ENCODE peak calls at places on chromosomes 1 and 21, in seven cellular contexts. One of them, this sample, is unnamed.
A peak's percentile ranks its signal among the peaks of the same experiment; 100 is the strongest.

GRCh38 chr21:18384771-18385170 is 18.8 kb downstream of the TMPRSS15 start:
- DNase-seq in transverse colon: no peak
- DNase-seq in naive thymus-derived CD4-positive, alpha-beta T cell: no peak
- DNase-seq in stomach: no peak
- DNase-seq in heart left ventricle: no peak
- DNase-seq in A549: peak; percentile 2
- DNase-seq in colonic mucosa: no peak
- DNase-seq in this sample: no peak

GRCh38 chr1:56819393-56819899 is at the start of gene FYB2:
- DNase-seq in colonic mucosa: peak; percentile 45
- DNase-seq in stomach: peak; percentile 54
- DNase-seq in naive thymus-derived CD4-positive, alpha-beta T cell: no peak
- DNase-seq in heart left ventricle: no peak
- DNase-seq in transverse colon: peak; percentile 35
- DNase-seq in A549: no peak
- DNase-seq in this sample: peak; percentile 66

GRCh38 chr1:37038079-37038702 is 3.9 kb upstream of the GRIK3 start:
- DNase-seq in heart left ventricle: no peak
- DNase-seq in naive thymus-derived CD4-positive, alpha-beta T cell: no peak
- DNase-seq in A549: peak; percentile 48
- DNase-seq in stomach: no peak
- DNase-seq in colonic mucosa: no peak
- DNase-seq in transverse colon: no peak
- DNase-seq in this sample: no peak

GRCh38 chr1:24003331-24003972 is 23.3 kb upstream of the SRSF10 start:
- DNase-seq in naive thymus-derived CD4-positive, alpha-beta T cell: no peak
- DNase-seq in heart left ventricle: no peak
- DNase-seq in colonic mucosa: no peak
- DNase-seq in transverse colon: no peak
- DNase-seq in stomach: no peak
- DNase-seq in A549: peak; percentile 35
- DNase-seq in this sample: peak; percentile 21

GRCh38 chr21:18030248-18030647 is 211.1 kb upstream of the C21orf91 start:
- DNase-seq in transverse colon: no peak
- DNase-seq in heart left ventricle: no peak
- DNase-seq in colonic mucosa: no peak
- DNase-seq in stomach: no peak
- DNase-seq in A549: no peak
- DNase-seq in naive thymus-derived CD4-positive, alpha-beta T cell: no peak
- DNase-seq in this sample: no peak

GRCh38 chr1:30706528-30706927 is 16.9 kb downstream of the MATN1 start:
- DNase-seq in naive thymus-derived CD4-positive, alpha-beta T cell: no peak
- DNase-seq in stomach: peak; percentile 43
- DNase-seq in colonic mucosa: no peak
- DNase-seq in A549: no peak
- DNase-seq in heart left ventricle: peak; percentile 87
- DNase-seq in transverse colon: no peak
- DNase-seq in this sample: peak; percentile 55

GRCh38 chr1:243596441-243597183 is 253.4 kb downstream of the AKT3 start:
- DNase-seq in A549: no peak
- DNase-seq in heart left ventricle: no peak
- DNase-seq in transverse colon: no peak
- DNase-seq in naive thymus-derived CD4-positive, alpha-beta T cell: no peak
- DNase-seq in stomach: no peak
- DNase-seq in colonic mucosa: no peak
- DNase-seq in this sample: no peak

GRCh38 chr1:221991221-221991620 is 249.3 kb upstream of the DUSP10 start:
- DNase-seq in naive thymus-derived CD4-positive, alpha-beta T cell: no peak
- DNase-seq in heart left ventricle: no peak
- DNase-seq in A549: no peak
- DNase-seq in stomach: no peak
- DNase-seq in transverse colon: no peak
- DNase-seq in colonic mucosa: no peak
- DNase-seq in this sample: no peak

GRCh38 chr1:171901245-171901644 is 59.9 kb downstream of the DNM3 start:
- DNase-seq in heart left ventricle: no peak
- DNase-seq in stomach: no peak
- DNase-seq in colonic mucosa: no peak
- DNase-seq in transverse colon: no peak
- DNase-seq in naive thymus-derived CD4-positive, alpha-beta T cell: no peak
- DNase-seq in A549: no peak
- DNase-seq in this sample: no peak

GRCh38 chr1:8323706-8324105 is 5.8 kb downstream of the SLC45A1 start:
- DNase-seq in transverse colon: no peak
- DNase-seq in A549: no peak
- DNase-seq in heart left ventricle: peak; percentile 78
- DNase-seq in colonic mucosa: no peak
- DNase-seq in naive thymus-derived CD4-positive, alpha-beta T cell: no peak
- DNase-seq in stomach: no peak
- DNase-seq in this sample: no peak

GRCh38 chr1:223653015-223653414 is 12.5 kb downstream of the CAPN8 start:
- DNase-seq in A549: no peak
- DNase-seq in heart left ventricle: no peak
- DNase-seq in stomach: no peak
- DNase-seq in colonic mucosa: no peak
- DNase-seq in naive thymus-derived CD4-positive, alpha-beta T cell: no peak
- DNase-seq in transverse colon: no peak
- DNase-seq in this sample: no peak

GRCh38 chr21:46097826-46098286 is at the start of gene COL6A2:
- DNase-seq in colonic mucosa: peak; percentile 40
- DNase-seq in stomach: peak; percentile 45
- DNase-seq in A549: peak; percentile 10
- DNase-seq in naive thymus-derived CD4-positive, alpha-beta T cell: no peak
- DNase-seq in transverse colon: peak; percentile 52
- DNase-seq in heart left ventricle: peak; percentile 86
- DNase-seq in this sample: peak; percentile 31

GRCh38 chr21:46100020-46100419 is 2.1 kb downstream of the COL6A2 start:
- DNase-seq in stomach: peak; percentile 15
- DNase-seq in transverse colon: no peak
- DNase-seq in heart left ventricle: peak; percentile 13
- DNase-seq in colonic mucosa: no peak
- DNase-seq in naive thymus-derived CD4-positive, alpha-beta T cell: no peak
- DNase-seq in A549: no peak
- DNase-seq in this sample: no peak

GRCh38 chr21:46099476-46099875 is 1.6 kb downstream of the COL6A2 start:
- DNase-seq in heart left ventricle: peak; percentile 58
- DNase-seq in transverse colon: peak; percentile 45
- DNase-seq in stomach: peak; percentile 23
- DNase-seq in colonic mucosa: peak; percentile 32
- DNase-seq in A549: no peak
- DNase-seq in naive thymus-derived CD4-positive, alpha-beta T cell: no peak
- DNase-seq in this sample: peak; percentile 7

GRCh38 chr21:46098303-46099141 is 610 bp downstream of the COL6A2 start:
- DNase-seq in heart left ventricle: peak; percentile 68
- DNase-seq in naive thymus-derived CD4-positive, alpha-beta T cell: no peak
- DNase-seq in transverse colon: peak; percentile 10
- DNase-seq in colonic mucosa: peak; percentile 20
- DNase-seq in stomach: peak; percentile 20
- DNase-seq in A549: no peak
- DNase-seq in this sample: no peak

DNA sequence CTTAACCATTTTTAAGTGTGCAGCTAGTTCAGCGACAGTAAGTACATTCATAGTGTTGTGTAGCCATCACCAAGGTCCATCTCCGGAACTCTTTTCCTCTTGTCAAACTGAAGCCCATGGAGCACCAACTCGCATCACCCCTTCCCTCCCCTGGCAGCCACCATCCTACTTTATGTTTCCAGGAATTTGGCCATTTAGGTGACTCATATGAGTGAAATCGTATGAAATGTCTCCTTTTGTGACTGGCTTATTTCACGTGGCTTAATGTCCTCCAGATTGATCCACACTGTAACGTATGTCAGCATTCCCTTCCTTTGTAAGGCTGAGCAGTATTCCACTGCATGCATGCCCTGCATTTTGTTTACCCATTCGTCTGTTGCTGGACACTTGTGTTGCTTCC is 2.5 kb downstream of the COL6A2 start:
- DNase-seq in stomach: peak; percentile 11
- DNase-seq in heart left ventricle: peak; percentile 14
- DNase-seq in A549: no peak
- DNase-seq in colonic mucosa: peak; percentile 14
- DNase-seq in naive thymus-derived CD4-positive, alpha-beta T cell: no peak
- DNase-seq in transverse colon: peak; percentile 6
- DNase-seq in this sample: no peak
- H3K4me3 ChIP-seq in stomach: peak overlapping the region; percentile 68
- H3K4me3 ChIP-seq in heart left ventricle: no peak overlapping the region
- H3K4me3 ChIP-seq in A549: no peak overlapping the region
- H3K4me3 ChIP-seq in colonic mucosa: peak overlapping the region; percentile 45
- H3K4me3 ChIP-seq in naive thymus-derived CD4-positive, alpha-beta T cell: no peak overlapping the region
- H3K4me3 ChIP-seq in transverse colon: no peak overlapping the region
- H3K4me3 ChIP-seq in this sample: no peak overlapping the region

DNA sequence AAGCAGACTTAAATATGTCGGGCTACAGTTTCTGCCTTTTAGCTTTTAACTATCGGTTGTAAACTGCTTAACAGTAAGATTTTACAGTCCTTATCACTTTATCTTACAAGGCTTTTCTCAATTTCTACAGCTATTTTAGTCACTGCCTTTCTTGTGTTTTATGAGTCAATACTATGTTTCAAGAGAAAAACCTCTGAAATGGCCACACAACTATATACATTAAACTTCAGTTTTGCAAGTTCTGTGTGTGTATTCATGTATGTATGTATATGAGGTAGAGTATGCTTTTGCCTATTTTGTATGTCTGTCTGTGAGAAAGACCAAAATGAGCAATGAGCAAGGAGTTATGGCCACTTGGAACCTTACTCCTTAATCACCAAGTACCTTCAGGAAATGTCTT is 169.8 kb downstream of the SYT2 start:
- DNase-seq in naive thymus-derived CD4-positive, alpha-beta T cell: no peak
- DNase-seq in heart left ventricle: no peak
- DNase-seq in A549: no peak
- DNase-seq in stomach: no peak
- DNase-seq in colonic mucosa: no peak
- DNase-seq in transverse colon: no peak
- DNase-seq in this sample: no peak
- H3K4me3 ChIP-seq in naive thymus-derived CD4-positive, alpha-beta T cell: no peak overlapping the region
- H3K4me3 ChIP-seq in heart left ventricle: peak overlapping the region; percentile 11
- H3K4me3 ChIP-seq in A549: no peak overlapping the region
- H3K4me3 ChIP-seq in stomach: peak overlapping the region; percentile 33
- H3K4me3 ChIP-seq in colonic mucosa: peak overlapping the region; percentile 9
- H3K4me3 ChIP-seq in transverse colon: peak overlapping the region; percentile 20
- H3K4me3 ChIP-seq in this sample: no peak overlapping the region

GRCh38 chr1:236687273-236687672 is 974 bp downstream of the ACTN2 start:
- DNase-seq in colonic mucosa: no peak
- DNase-seq in naive thymus-derived CD4-positive, alpha-beta T cell: no peak
- DNase-seq in heart left ventricle: no peak
- DNase-seq in A549: no peak
- DNase-seq in transverse colon: no peak
- DNase-seq in stomach: no peak
- DNase-seq in this sample: peak; percentile 57

GRCh38 chr1:236685205-236685916 is 938 bp upstream of the ACTN2 start:
- DNase-seq in naive thymus-derived CD4-positive, alpha-beta T cell: no peak
- DNase-seq in transverse colon: no peak
- DNase-seq in A549: no peak
- DNase-seq in colonic mucosa: no peak
- DNase-seq in stomach: no peak
- DNase-seq in heart left ventricle: no peak
- DNase-seq in this sample: no peak

GRCh38 chr1:236685917-236686814 is at the start of gene ACTN2:
- DNase-seq in naive thymus-derived CD4-positive, alpha-beta T cell: peak; percentile 4
- DNase-seq in colonic mucosa: peak; percentile 49
- DNase-seq in transverse colon: peak; percentile 40
- DNase-seq in heart left ventricle: peak; percentile 87
- DNase-seq in A549: peak; percentile 10
- DNase-seq in stomach: peak; percentile 55
- DNase-seq in this sample: peak; percentile 66

GRCh38 chr1:236688705-236689104 is 2.4 kb downstream of the ACTN2 start:
- DNase-seq in transverse colon: no peak
- DNase-seq in stomach: no peak
- DNase-seq in naive thymus-derived CD4-positive, alpha-beta T cell: no peak
- DNase-seq in heart left ventricle: no peak
- DNase-seq in colonic mucosa: no peak
- DNase-seq in A549: no peak
- DNase-seq in this sample: no peak

GRCh38 chr1:236686815-236687160 is 489 bp downstream of the ACTN2 start:
- DNase-seq in heart left ventricle: peak; percentile 65
- DNase-seq in stomach: no peak
- DNase-seq in transverse colon: no peak
- DNase-seq in A549: no peak
- DNase-seq in colonic mucosa: no peak
- DNase-seq in naive thymus-derived CD4-positive, alpha-beta T cell: no peak
- DNase-seq in this sample: peak; percentile 25
- H3K4me3 ChIP-seq in heart left ventricle: peak overlapping the region; percentile 59
- H3K4me3 ChIP-seq in stomach: peak overlapping the region; percentile 58
- H3K4me3 ChIP-seq in transverse colon: peak overlapping the region; percentile 18
- H3K4me3 ChIP-seq in A549: peak overlapping the region; percentile 44
- H3K4me3 ChIP-seq in colonic mucosa: peak overlapping the region; percentile 35
- H3K4me3 ChIP-seq in naive thymus-derived CD4-positive, alpha-beta T cell: peak overlapping the region; percentile 54
- H3K4me3 ChIP-seq in this sample: peak overlapping the region; percentile 25

GRCh38 chr1:202711949-202712635 is 1.8 kb upstream of the SYT2 start:
- DNase-seq in transverse colon: no peak
- DNase-seq in stomach: no peak
- DNase-seq in A549: no peak
- DNase-seq in heart left ventricle: no peak
- DNase-seq in colonic mucosa: no peak
- DNase-seq in naive thymus-derived CD4-positive, alpha-beta T cell: no peak
- DNase-seq in this sample: no peak

GRCh38 chr1:202709276-202710041 is 795 bp downstream of the SYT2 start:
- DNase-seq in A549: no peak
- DNase-seq in heart left ventricle: no peak
- DNase-seq in stomach: no peak
- DNase-seq in colonic mucosa: no peak
- DNase-seq in transverse colon: no peak
- DNase-seq in naive thymus-derived CD4-positive, alpha-beta T cell: no peak
- DNase-seq in this sample: peak; percentile 11

GRCh38 chr1:202710070-202711025 is at the start of gene SYT2:
- DNase-seq in stomach: peak; percentile 35
- DNase-seq in naive thymus-derived CD4-positive, alpha-beta T cell: no peak
- DNase-seq in transverse colon: peak; percentile 16
- DNase-seq in heart left ventricle: peak; percentile 70
- DNase-seq in A549: no peak
- DNase-seq in colonic mucosa: peak; percentile 21
- DNase-seq in this sample: peak; percentile 55

GRCh38 chr1:202706851-202707250 is 3.4 kb downstream of the SYT2 start:
- DNase-seq in naive thymus-derived CD4-positive, alpha-beta T cell: no peak
- DNase-seq in stomach: no peak
- DNase-seq in heart left ventricle: no peak
- DNase-seq in A549: no peak
- DNase-seq in colonic mucosa: no peak
- DNase-seq in transverse colon: no peak
- DNase-seq in this sample: no peak

GRCh38 chr1:202708456-202709275 is 1.6 kb downstream of the SYT2 start:
- DNase-seq in heart left ventricle: no peak
- DNase-seq in colonic mucosa: no peak
- DNase-seq in A549: no peak
- DNase-seq in transverse colon: no peak
- DNase-seq in stomach: no peak
- DNase-seq in naive thymus-derived CD4-positive, alpha-beta T cell: no peak
- DNase-seq in this sample: no peak
- H3K4me3 ChIP-seq in heart left ventricle: no peak overlapping the region
- H3K4me3 ChIP-seq in colonic mucosa: no peak overlapping the region
- H3K4me3 ChIP-seq in A549: peak overlapping the region; percentile 52
- H3K4me3 ChIP-seq in transverse colon: no peak overlapping the region
- H3K4me3 ChIP-seq in stomach: no peak overlapping the region
- H3K4me3 ChIP-seq in naive thymus-derived CD4-positive, alpha-beta T cell: no peak overlapping the region
- H3K4me3 ChIP-seq in this sample: no peak overlapping the region

This sample was measured in body of pancreas.